ENCODE peak calls at places on chromosomes 4 and X, in eight cellular contexts. One of them, this sample, is unnamed.

GRCh38 chrX:37349131-37350033 is at the start of gene PRRG1:
- DNase-seq in NCI-H345: peak
- DNase-seq in hypothalamus: peak
- DNase-seq in effector memory CD4-positive, alpha-beta T cell: no peak
- DNase-seq in CD4-positive, alpha-beta T cell: no peak
- DNase-seq in ACHN: peak
- DNase-seq in foreskin keratinocyte: peak
- DNase-seq in mucosa of descending colon: peak
- DNase-seq in this sample: peak

GRCh38 chr4:140158234-140159030 is 4.4 kb upstream of the MAML3 start:
- DNase-seq in NCI-H345: peak
- DNase-seq in hypothalamus: no peak
- DNase-seq in effector memory CD4-positive, alpha-beta T cell: no peak
- DNase-seq in CD4-positive, alpha-beta T cell: no peak
- DNase-seq in ACHN: no peak
- DNase-seq in foreskin keratinocyte: no peak
- DNase-seq in mucosa of descending colon: peak
- DNase-seq in this sample: no peak

GRCh38 chrX:1521459-1521956 is 15.5 kb downstream of the P2RY8 start:
- DNase-seq in NCI-H345: no peak
- DNase-seq in hypothalamus: no peak
- DNase-seq in effector memory CD4-positive, alpha-beta T cell: peak
- DNase-seq in CD4-positive, alpha-beta T cell: peak
- DNase-seq in ACHN: no peak
- DNase-seq in foreskin keratinocyte: no peak
- DNase-seq in mucosa of descending colon: no peak
- DNase-seq in this sample: no peak

GRCh38 chr4:143023519-143023918 is 161.2 kb upstream of the USP38 start:
- DNase-seq in NCI-H345: no peak
- DNase-seq in hypothalamus: no peak
- DNase-seq in effector memory CD4-positive, alpha-beta T cell: no peak
- DNase-seq in CD4-positive, alpha-beta T cell: no peak
- DNase-seq in ACHN: no peak
- DNase-seq in foreskin keratinocyte: no peak
- DNase-seq in mucosa of descending colon: no peak
- DNase-seq in this sample: no peak

GRCh38 chrX:54223581-54223980 is 40.5 kb upstream of the FAM120C start:
- DNase-seq in NCI-H345: no peak
- DNase-seq in hypothalamus: no peak
- DNase-seq in effector memory CD4-positive, alpha-beta T cell: no peak
- DNase-seq in CD4-positive, alpha-beta T cell: no peak
- DNase-seq in ACHN: no peak
- DNase-seq in foreskin keratinocyte: no peak
- DNase-seq in mucosa of descending colon: no peak
- DNase-seq in this sample: no peak

GRCh38 chrX:91414710-91415109 is 19.9 kb upstream of the PABPC5 start:
- DNase-seq in NCI-H345: no peak
- DNase-seq in hypothalamus: no peak
- DNase-seq in effector memory CD4-positive, alpha-beta T cell: no peak
- DNase-seq in CD4-positive, alpha-beta T cell: no peak
- DNase-seq in ACHN: peak
- DNase-seq in foreskin keratinocyte: no peak
- DNase-seq in mucosa of descending colon: no peak
- DNase-seq in this sample: no peak

GRCh38 chrX:149493567-149494562 is 11.2 kb downstream of the IDS start:
- DNase-seq in NCI-H345: no peak
- DNase-seq in hypothalamus: no peak
- DNase-seq in effector memory CD4-positive, alpha-beta T cell: no peak
- DNase-seq in CD4-positive, alpha-beta T cell: no peak
- DNase-seq in ACHN: peak
- DNase-seq in foreskin keratinocyte: no peak
- DNase-seq in mucosa of descending colon: peak
- DNase-seq in this sample: no peak

GRCh38 chr4:74555231-74555630 is 110.3 kb downstream of the AREG start:
- DNase-seq in NCI-H345: no peak
- DNase-seq in hypothalamus: no peak
- DNase-seq in effector memory CD4-positive, alpha-beta T cell: no peak
- DNase-seq in CD4-positive, alpha-beta T cell: no peak
- DNase-seq in ACHN: no peak
- DNase-seq in foreskin keratinocyte: peak
- DNase-seq in mucosa of descending colon: no peak
- DNase-seq in this sample: no peak

GRCh38 chrX:124414281-124414680 is 67.9 kb downstream of the SH2D1A start:
- DNase-seq in NCI-H345: no peak
- DNase-seq in hypothalamus: no peak
- DNase-seq in effector memory CD4-positive, alpha-beta T cell: no peak
- DNase-seq in CD4-positive, alpha-beta T cell: no peak
- DNase-seq in ACHN: no peak
- DNase-seq in foreskin keratinocyte: no peak
- DNase-seq in mucosa of descending colon: no peak
- DNase-seq in this sample: no peak

GRCh38 chr4:124945422-124945821 is 232.9 kb upstream of the ANKRD50 start:
- DNase-seq in NCI-H345: no peak
- DNase-seq in hypothalamus: no peak
- DNase-seq in effector memory CD4-positive, alpha-beta T cell: no peak
- DNase-seq in CD4-positive, alpha-beta T cell: no peak
- DNase-seq in ACHN: peak
- DNase-seq in foreskin keratinocyte: no peak
- DNase-seq in mucosa of descending colon: no peak
- DNase-seq in this sample: no peak

GRCh38 chr4:165726831-165727230 is 146.2 kb upstream of the TLL1 start:
- DNase-seq in NCI-H345: no peak
- DNase-seq in hypothalamus: no peak
- DNase-seq in effector memory CD4-positive, alpha-beta T cell: no peak
- DNase-seq in CD4-positive, alpha-beta T cell: no peak
- DNase-seq in ACHN: no peak
- DNase-seq in foreskin keratinocyte: peak
- DNase-seq in mucosa of descending colon: no peak
- DNase-seq in this sample: no peak

GRCh38 chrX:121579016-121579760 is 531.8 kb downstream of the GLUD2 start:
- DNase-seq in NCI-H345: no peak
- DNase-seq in hypothalamus: no peak
- DNase-seq in effector memory CD4-positive, alpha-beta T cell: no peak
- DNase-seq in CD4-positive, alpha-beta T cell: no peak
- DNase-seq in ACHN: peak
- DNase-seq in foreskin keratinocyte: no peak
- DNase-seq in mucosa of descending colon: no peak
- DNase-seq in this sample: no peak

GRCh38 chr4:159205462-159205861 is 102.6 kb downstream of the RAPGEF2 start:
- DNase-seq in NCI-H345: no peak
- DNase-seq in hypothalamus: no peak
- DNase-seq in effector memory CD4-positive, alpha-beta T cell: no peak
- DNase-seq in CD4-positive, alpha-beta T cell: no peak
- DNase-seq in ACHN: no peak
- DNase-seq in foreskin keratinocyte: no peak
- DNase-seq in mucosa of descending colon: no peak
- DNase-seq in this sample: no peak

GRCh38 chr4:25347473-25347872 is 29.6 kb upstream of the ANAPC4 start:
- DNase-seq in NCI-H345: no peak
- DNase-seq in hypothalamus: no peak
- DNase-seq in effector memory CD4-positive, alpha-beta T cell: no peak
- DNase-seq in CD4-positive, alpha-beta T cell: no peak
- DNase-seq in ACHN: peak
- DNase-seq in foreskin keratinocyte: no peak
- DNase-seq in mucosa of descending colon: no peak
- DNase-seq in this sample: no peak

GRCh38 chrX:9131066-9131465 is 97.1 kb upstream of the FAM9B start:
- DNase-seq in NCI-H345: no peak
- DNase-seq in hypothalamus: no peak
- DNase-seq in effector memory CD4-positive, alpha-beta T cell: no peak
- DNase-seq in CD4-positive, alpha-beta T cell: no peak
- DNase-seq in ACHN: no peak
- DNase-seq in foreskin keratinocyte: peak
- DNase-seq in mucosa of descending colon: no peak
- DNase-seq in this sample: no peak

GRCh38 chrX:77061533-77061932 is 385.7 kb upstream of the FGF16 start:
- DNase-seq in NCI-H345: no peak
- DNase-seq in hypothalamus: no peak
- DNase-seq in effector memory CD4-positive, alpha-beta T cell: no peak
- DNase-seq in CD4-positive, alpha-beta T cell: no peak
- DNase-seq in ACHN: no peak
- DNase-seq in foreskin keratinocyte: no peak
- DNase-seq in mucosa of descending colon: no peak
- DNase-seq in this sample: no peak

GRCh38 chr4:140157341-140157740 is 3.4 kb upstream of the MAML3 start:
- DNase-seq in NCI-H345: no peak
- DNase-seq in hypothalamus: no peak
- DNase-seq in effector memory CD4-positive, alpha-beta T cell: no peak
- DNase-seq in CD4-positive, alpha-beta T cell: no peak
- DNase-seq in ACHN: no peak
- DNase-seq in foreskin keratinocyte: no peak
- DNase-seq in mucosa of descending colon: no peak
- DNase-seq in this sample: no peak

GRCh38 chrX:53682885-53683555 is 3.5 kb downstream of the HUWE1 start:
- DNase-seq in NCI-H345: peak
- DNase-seq in hypothalamus: peak
- DNase-seq in effector memory CD4-positive, alpha-beta T cell: peak
- DNase-seq in CD4-positive, alpha-beta T cell: peak
- DNase-seq in ACHN: peak
- DNase-seq in foreskin keratinocyte: peak
- DNase-seq in mucosa of descending colon: no peak
- DNase-seq in this sample: no peak

GRCh38 chrX:71198066-71198465 is 25.0 kb upstream of the GJB1 start:
- DNase-seq in NCI-H345: no peak
- DNase-seq in hypothalamus: no peak
- DNase-seq in effector memory CD4-positive, alpha-beta T cell: no peak
- DNase-seq in CD4-positive, alpha-beta T cell: no peak
- DNase-seq in ACHN: no peak
- DNase-seq in foreskin keratinocyte: no peak
- DNase-seq in mucosa of descending colon: no peak
- DNase-seq in this sample: no peak

GRCh38 chr4:174663254-174663653 is 141.0 kb upstream of the HPGD start:
- DNase-seq in NCI-H345: no peak
- DNase-seq in hypothalamus: no peak
- DNase-seq in effector memory CD4-positive, alpha-beta T cell: no peak
- DNase-seq in CD4-positive, alpha-beta T cell: no peak
- DNase-seq in ACHN: no peak
- DNase-seq in foreskin keratinocyte: no peak
- DNase-seq in mucosa of descending colon: no peak
- DNase-seq in this sample: no peak

GRCh38 chr4:107631568-107631967 is 88.5 kb downstream of the PAPSS1 start:
- DNase-seq in NCI-H345: no peak
- DNase-seq in hypothalamus: no peak
- DNase-seq in effector memory CD4-positive, alpha-beta T cell: no peak
- DNase-seq in CD4-positive, alpha-beta T cell: no peak
- DNase-seq in ACHN: no peak
- DNase-seq in foreskin keratinocyte: no peak
- DNase-seq in mucosa of descending colon: no peak
- DNase-seq in this sample: peak

GRCh38 chr4:137998666-137999429 is 243.3 kb downstream of the SLC7A11 start:
- DNase-seq in NCI-H345: no peak
- DNase-seq in hypothalamus: no peak
- DNase-seq in effector memory CD4-positive, alpha-beta T cell: no peak
- DNase-seq in CD4-positive, alpha-beta T cell: no peak
- DNase-seq in ACHN: no peak
- DNase-seq in foreskin keratinocyte: no peak
- DNase-seq in mucosa of descending colon: no peak
- DNase-seq in this sample: no peak

GRCh38 chrX:131783555-131784338 is 239.4 kb upstream of the STK26 start:
- DNase-seq in NCI-H345: peak
- DNase-seq in hypothalamus: no peak
- DNase-seq in effector memory CD4-positive, alpha-beta T cell: no peak
- DNase-seq in CD4-positive, alpha-beta T cell: no peak
- DNase-seq in ACHN: no peak
- DNase-seq in foreskin keratinocyte: no peak
- DNase-seq in mucosa of descending colon: no peak
- DNase-seq in this sample: peak

GRCh38 chr4:60562353-60562752 is 637.8 kb upstream of the ADGRL3 start:
- DNase-seq in NCI-H345: peak
- DNase-seq in hypothalamus: no peak
- DNase-seq in effector memory CD4-positive, alpha-beta T cell: no peak
- DNase-seq in CD4-positive, alpha-beta T cell: no peak
- DNase-seq in ACHN: no peak
- DNase-seq in foreskin keratinocyte: no peak
- DNase-seq in mucosa of descending colon: no peak
- DNase-seq in this sample: no peak

GRCh38 chr4:137819964-137820383 is 287.7 kb upstream of the PCDH18 start:
- DNase-seq in NCI-H345: peak
- DNase-seq in hypothalamus: no peak
- DNase-seq in effector memory CD4-positive, alpha-beta T cell: no peak
- DNase-seq in CD4-positive, alpha-beta T cell: no peak
- DNase-seq in ACHN: peak
- DNase-seq in foreskin keratinocyte: peak
- DNase-seq in mucosa of descending colon: no peak
- DNase-seq in this sample: no peak

GRCh38 chr4:26176621-26177121 is 144.1 kb upstream of the RBPJ start:
- DNase-seq in NCI-H345: no peak
- DNase-seq in hypothalamus: no peak
- DNase-seq in effector memory CD4-positive, alpha-beta T cell: no peak
- DNase-seq in CD4-positive, alpha-beta T cell: no peak
- DNase-seq in ACHN: no peak
- DNase-seq in foreskin keratinocyte: peak
- DNase-seq in mucosa of descending colon: no peak
- DNase-seq in this sample: no peak

GRCh38 chr4:68724426-68724825 is 54.0 kb upstream of the UGT2B15 start:
- DNase-seq in NCI-H345: no peak
- DNase-seq in hypothalamus: no peak
- DNase-seq in effector memory CD4-positive, alpha-beta T cell: no peak
- DNase-seq in CD4-positive, alpha-beta T cell: no peak
- DNase-seq in ACHN: no peak
- DNase-seq in foreskin keratinocyte: no peak
- DNase-seq in mucosa of descending colon: peak
- DNase-seq in this sample: no peak

GRCh38 chr4:14868426-14868825 is 133.9 kb upstream of the CPEB2 start:
- DNase-seq in NCI-H345: no peak
- DNase-seq in hypothalamus: no peak
- DNase-seq in effector memory CD4-positive, alpha-beta T cell: no peak
- DNase-seq in CD4-positive, alpha-beta T cell: no peak
- DNase-seq in ACHN: no peak
- DNase-seq in foreskin keratinocyte: no peak
- DNase-seq in mucosa of descending colon: no peak
- DNase-seq in this sample: no peak

GRCh38 chrX:78747471-78747870 is at the start of gene LPAR4:
- DNase-seq in NCI-H345: no peak
- DNase-seq in hypothalamus: no peak
- DNase-seq in effector memory CD4-positive, alpha-beta T cell: no peak
- DNase-seq in CD4-positive, alpha-beta T cell: no peak
- DNase-seq in ACHN: no peak
- DNase-seq in foreskin keratinocyte: no peak
- DNase-seq in mucosa of descending colon: no peak
- DNase-seq in this sample: no peak

GRCh38 chrX:17374619-17375360 is at the start of gene NHS:
- DNase-seq in NCI-H345: peak
- DNase-seq in hypothalamus: peak
- DNase-seq in effector memory CD4-positive, alpha-beta T cell: no peak
- DNase-seq in CD4-positive, alpha-beta T cell: no peak
- DNase-seq in ACHN: peak
- DNase-seq in foreskin keratinocyte: peak
- DNase-seq in mucosa of descending colon: peak
- DNase-seq in this sample: peak

GRCh38 chrX:30521440-30522182 is 56.0 kb downstream of the TASL start:
- DNase-seq in NCI-H345: no peak
- DNase-seq in hypothalamus: no peak
- DNase-seq in effector memory CD4-positive, alpha-beta T cell: no peak
- DNase-seq in CD4-positive, alpha-beta T cell: no peak
- DNase-seq in ACHN: no peak
- DNase-seq in foreskin keratinocyte: peak
- DNase-seq in mucosa of descending colon: no peak
- DNase-seq in this sample: no peak

GRCh38 chr4:30757357-30757756 is 37.2 kb downstream of the PCDH7 start:
- DNase-seq in NCI-H345: no peak
- DNase-seq in hypothalamus: no peak
- DNase-seq in effector memory CD4-positive, alpha-beta T cell: no peak
- DNase-seq in CD4-positive, alpha-beta T cell: no peak
- DNase-seq in ACHN: no peak
- DNase-seq in foreskin keratinocyte: peak
- DNase-seq in mucosa of descending colon: no peak
- DNase-seq in this sample: no peak

This sample was measured in left cardiac atrium.